ENCODE peak calls at places on chromosomes 5 and 9, in six cellular contexts. One of them, this sample, is unnamed. For H3K9me3, the result is how much of the 10 kb centered on the place peaks cover.

GRCh38 chr9:38441347-38442085 is 17.3 kb upstream of the IGFBPL1 start:
- DNase-seq in psoas muscle: no peak
- DNase-seq in SK-N-SH: no peak
- DNase-seq in H1: no peak
- DNase-seq in spleen: no peak
- DNase-seq in CD4-positive, alpha-beta T cell: no peak
- DNase-seq in this sample: no peak

GRCh38 chr5:168818586-168818985 is 239.4 kb upstream of the PANK3 start:
- DNase-seq in SK-N-SH: no peak
- DNase-seq in psoas muscle: no peak
- DNase-seq in spleen: no peak
- DNase-seq in CD4-positive, alpha-beta T cell: no peak
- DNase-seq in H1: no peak
- DNase-seq in this sample: no peak

GRCh38 chr5:10338996-10339903 is 14.2 kb upstream of the MARCHF6 start:
- DNase-seq in SK-N-SH: peak
- DNase-seq in psoas muscle: no peak
- DNase-seq in spleen: no peak
- DNase-seq in CD4-positive, alpha-beta T cell: no peak
- DNase-seq in H1: no peak
- DNase-seq in this sample: no peak

GRCh38 chr5:106121972-106122605 is 1548.6 kb downstream of the EFNA5 start:
- DNase-seq in psoas muscle: no peak
- DNase-seq in H1: no peak
- DNase-seq in spleen: no peak
- DNase-seq in SK-N-SH: peak
- DNase-seq in CD4-positive, alpha-beta T cell: no peak
- DNase-seq in this sample: peak

GRCh38 chr5:39699164-39699563 is 274.4 kb upstream of the DAB2 start:
- DNase-seq in SK-N-SH: no peak
- DNase-seq in spleen: no peak
- DNase-seq in psoas muscle: no peak
- DNase-seq in H1: no peak
- DNase-seq in CD4-positive, alpha-beta T cell: no peak
- DNase-seq in this sample: no peak

GRCh38 chr9:133527444-133527920 is 2.7 kb upstream of the MYMK start:
- DNase-seq in H1: no peak
- DNase-seq in psoas muscle: peak
- DNase-seq in SK-N-SH: peak
- DNase-seq in spleen: no peak
- DNase-seq in CD4-positive, alpha-beta T cell: no peak
- DNase-seq in this sample: no peak

GRCh38 chr5:151619812-151620462 is 28.8 kb upstream of the FAT2 start:
- DNase-seq in CD4-positive, alpha-beta T cell: no peak
- DNase-seq in SK-N-SH: no peak
- DNase-seq in spleen: no peak
- DNase-seq in psoas muscle: no peak
- DNase-seq in H1: peak
- DNase-seq in this sample: no peak

GRCh38 chr5:134131165-134131564 is 16.7 kb downstream of the TCF7 start:
- DNase-seq in SK-N-SH: no peak
- DNase-seq in spleen: peak
- DNase-seq in CD4-positive, alpha-beta T cell: no peak
- DNase-seq in H1: no peak
- DNase-seq in psoas muscle: peak
- DNase-seq in this sample: no peak

GRCh38 chr5:138274189-138274853 is at the start of gene GFRA3:
- DNase-seq in spleen: no peak
- DNase-seq in CD4-positive, alpha-beta T cell: no peak
- DNase-seq in SK-N-SH: peak
- DNase-seq in psoas muscle: no peak
- DNase-seq in H1: no peak
- DNase-seq in this sample: no peak

GRCh38 chr9:116238225-116238624 is 84.6 kb downstream of the PAPPA start:
- DNase-seq in psoas muscle: no peak
- DNase-seq in H1: no peak
- DNase-seq in CD4-positive, alpha-beta T cell: no peak
- DNase-seq in spleen: no peak
- DNase-seq in SK-N-SH: no peak
- DNase-seq in this sample: no peak

GRCh38 chr5:132877938-132878337 is 4.5 kb downstream of the LEAP2 start:
- DNase-seq in psoas muscle: peak
- DNase-seq in spleen: no peak
- DNase-seq in CD4-positive, alpha-beta T cell: no peak
- DNase-seq in H1: no peak
- DNase-seq in SK-N-SH: no peak
- DNase-seq in this sample: no peak

GRCh38 chr5:60586307-60586901 is 113.6 kb downstream of the DEPDC1B start:
- DNase-seq in spleen: no peak
- DNase-seq in SK-N-SH: peak
- DNase-seq in H1: no peak
- DNase-seq in CD4-positive, alpha-beta T cell: no peak
- DNase-seq in psoas muscle: no peak
- DNase-seq in this sample: no peak

DNA sequence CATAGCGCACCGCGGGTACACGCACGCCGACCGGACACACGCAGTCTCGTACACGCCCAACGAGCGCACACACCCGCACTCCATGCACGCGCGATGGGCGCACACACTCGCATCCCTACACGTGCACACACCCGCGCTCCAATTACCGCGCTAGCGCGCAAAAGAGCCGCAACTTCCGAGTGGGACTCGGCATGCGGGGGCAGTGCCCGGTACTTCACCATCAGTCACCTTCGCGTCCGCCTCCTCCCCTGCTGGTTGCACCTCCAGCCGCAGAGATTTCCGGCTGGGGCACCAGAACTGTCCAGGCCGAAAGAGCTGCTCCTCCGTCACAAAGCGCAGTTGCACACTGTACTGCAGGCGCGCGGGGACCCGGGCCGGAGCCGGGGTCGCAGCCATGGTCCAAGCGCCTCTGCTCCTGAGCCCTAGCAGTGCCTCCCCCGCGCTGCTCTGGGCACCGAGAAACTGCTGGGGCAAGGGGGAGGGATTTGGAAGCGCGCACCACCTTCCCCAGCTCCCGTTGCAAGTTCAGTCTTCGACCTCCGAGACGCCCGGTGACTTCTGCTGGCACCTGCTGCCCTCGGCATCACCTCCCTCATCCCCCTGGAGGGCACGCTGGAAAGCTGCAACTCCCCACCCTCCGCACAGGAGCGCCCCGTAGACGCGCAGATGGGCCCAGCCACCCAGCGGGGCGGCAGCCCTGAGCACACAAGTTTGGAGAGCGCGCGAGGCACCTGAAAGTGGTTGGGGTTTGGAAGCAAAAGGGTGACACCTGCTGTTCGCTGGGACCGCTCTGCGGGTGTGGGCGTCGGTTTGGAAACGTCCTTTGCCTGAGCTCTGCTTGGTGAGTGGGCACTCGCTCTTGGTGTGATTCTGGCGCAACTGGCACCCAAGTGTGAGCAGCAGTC is 337.4 kb upstream of the PUM3 start:
- DNase-seq in psoas muscle: peak
- DNase-seq in spleen: no peak
- DNase-seq in H1: peak
- DNase-seq in SK-N-SH: peak
- DNase-seq in CD4-positive, alpha-beta T cell: peak
- DNase-seq in this sample: peak
- TF ChIP-seq CTCF in psoas muscle: peak
- TF ChIP-seq CTCF in spleen: no peak
- TF ChIP-seq CTCF in H1: peak
- TF ChIP-seq CTCF in SK-N-SH: peak
- TF ChIP-seq CTCF in CD4-positive, alpha-beta T cell: no peak
- TF ChIP-seq CTCF in this sample: peak

GRCh38 chr9:81601639-81602623 is 87.4 kb downstream of the TLE1 start:
- DNase-seq in psoas muscle: no peak
- DNase-seq in spleen: no peak
- DNase-seq in H1: no peak
- DNase-seq in SK-N-SH: no peak
- DNase-seq in CD4-positive, alpha-beta T cell: no peak
- DNase-seq in this sample: no peak

GRCh38 chr9:81600631-81601030 is 88.7 kb downstream of the TLE1 start:
- DNase-seq in spleen: no peak
- DNase-seq in CD4-positive, alpha-beta T cell: no peak
- DNase-seq in psoas muscle: no peak
- DNase-seq in SK-N-SH: no peak
- DNase-seq in H1: no peak
- DNase-seq in this sample: no peak

GRCh38 chr9:81604306-81605153 is 84.8 kb downstream of the TLE1 start:
- DNase-seq in spleen: no peak
- DNase-seq in psoas muscle: no peak
- DNase-seq in H1: no peak
- DNase-seq in SK-N-SH: no peak
- DNase-seq in CD4-positive, alpha-beta T cell: no peak
- DNase-seq in this sample: no peak

GRCh38 chr9:81605154-81605670 is 84.1 kb downstream of the TLE1 start:
- DNase-seq in SK-N-SH: no peak
- DNase-seq in psoas muscle: no peak
- DNase-seq in CD4-positive, alpha-beta T cell: no peak
- DNase-seq in spleen: no peak
- DNase-seq in H1: no peak
- DNase-seq in this sample: no peak

DNA sequence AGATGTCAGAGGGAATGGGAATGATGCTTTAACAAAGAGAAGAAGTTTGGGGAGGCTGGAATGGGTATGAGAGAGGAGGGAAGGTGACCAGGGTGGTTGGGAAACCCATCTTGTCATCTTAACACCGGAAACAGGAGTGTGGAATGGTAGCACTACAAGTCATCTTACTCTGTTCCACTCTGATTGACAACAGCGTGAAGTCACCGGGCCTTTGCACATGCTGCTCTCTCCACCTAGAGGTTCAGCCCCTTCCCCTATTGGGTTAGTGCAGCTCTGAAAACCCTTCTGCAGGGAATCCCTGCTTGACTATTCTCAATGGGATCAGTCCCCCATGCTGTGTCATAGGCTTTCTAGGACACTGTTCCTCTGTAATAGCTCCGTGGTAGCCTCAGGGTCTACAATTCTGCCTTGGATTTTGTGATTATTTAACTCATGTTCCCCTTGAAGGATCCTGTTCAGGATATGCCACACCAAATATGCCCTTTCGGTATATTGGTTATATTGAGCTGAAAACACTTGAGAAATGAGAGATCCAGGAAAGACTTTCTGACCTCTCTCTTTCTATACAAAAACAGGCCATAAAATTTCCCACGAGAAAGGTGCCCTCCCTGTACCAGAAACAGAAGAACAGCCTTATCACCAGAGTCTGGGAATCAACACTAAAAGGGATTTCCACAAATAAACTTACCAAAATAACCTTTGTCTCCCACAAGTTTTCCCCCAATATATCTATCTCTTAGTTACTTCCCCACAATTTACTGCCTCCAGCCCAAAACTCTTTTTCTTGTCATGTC is 86.3 kb downstream of the TLE1 start:
- DNase-seq in SK-N-SH: no peak
- DNase-seq in H1: no peak
- DNase-seq in CD4-positive, alpha-beta T cell: no peak
- DNase-seq in psoas muscle: no peak
- DNase-seq in spleen: no peak
- DNase-seq in this sample: no peak
- H3K27ac ChIP-seq in SK-N-SH: no peak
- H3K27ac ChIP-seq in H1: no peak
- H3K27ac ChIP-seq in CD4-positive, alpha-beta T cell: no peak
- H3K27ac ChIP-seq in psoas muscle: no peak
- H3K27ac ChIP-seq in spleen: no peak
- H3K27ac ChIP-seq in this sample: no peak

GRCh38 chr9:90772381-90772780 is 29.2 kb upstream of the SYK start:
- DNase-seq in H1: no peak
- DNase-seq in spleen: no peak
- DNase-seq in psoas muscle: no peak
- DNase-seq in CD4-positive, alpha-beta T cell: no peak
- DNase-seq in SK-N-SH: no peak
- DNase-seq in this sample: no peak

GRCh38 chr9:90766736-90767135 is 34.9 kb upstream of the SYK start:
- DNase-seq in psoas muscle: no peak
- DNase-seq in spleen: no peak
- DNase-seq in CD4-positive, alpha-beta T cell: no peak
- DNase-seq in SK-N-SH: no peak
- DNase-seq in H1: no peak
- DNase-seq in this sample: no peak

GRCh38 chr9:90770339-90770738 is 31.3 kb upstream of the SYK start:
- DNase-seq in H1: no peak
- DNase-seq in SK-N-SH: no peak
- DNase-seq in CD4-positive, alpha-beta T cell: no peak
- DNase-seq in psoas muscle: no peak
- DNase-seq in spleen: no peak
- DNase-seq in this sample: no peak

GRCh38 chr9:90770927-90771326 is 30.7 kb upstream of the SYK start:
- DNase-seq in CD4-positive, alpha-beta T cell: no peak
- DNase-seq in SK-N-SH: no peak
- DNase-seq in H1: no peak
- DNase-seq in psoas muscle: no peak
- DNase-seq in spleen: no peak
- DNase-seq in this sample: no peak

DNA sequence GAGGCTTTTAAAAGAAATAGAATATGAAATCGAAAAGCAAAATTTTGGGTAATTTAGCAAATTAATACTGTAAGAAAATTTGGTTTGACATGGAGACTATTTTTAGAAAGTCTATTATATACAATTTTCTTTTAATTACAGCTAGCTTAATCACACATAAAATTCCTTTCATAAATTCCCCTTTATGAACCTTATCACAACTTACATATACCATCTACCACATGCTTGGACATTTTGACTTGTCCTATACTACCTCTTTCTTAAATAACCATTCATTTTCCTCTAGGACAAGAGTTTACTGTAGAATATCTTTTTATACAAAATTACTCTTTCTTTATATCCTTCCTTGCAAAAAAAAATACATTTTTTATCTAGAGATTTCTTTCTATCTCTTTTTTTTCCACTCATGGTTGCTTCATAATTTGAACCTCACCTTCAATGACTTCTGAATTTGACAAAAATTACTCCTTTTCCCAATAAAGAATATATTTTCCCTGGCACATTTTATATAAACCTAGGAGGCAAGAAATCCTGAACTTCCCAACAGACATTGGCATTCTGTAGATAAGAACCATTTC is 34.0 kb upstream of the SYK start:
- DNase-seq in CD4-positive, alpha-beta T cell: no peak
- DNase-seq in SK-N-SH: no peak
- DNase-seq in psoas muscle: no peak
- DNase-seq in spleen: no peak
- DNase-seq in H1: no peak
- DNase-seq in this sample: no peak
- H3K9me3 ChIP-seq in CD4-positive, alpha-beta T cell: under half
- H3K9me3 ChIP-seq in SK-N-SH: under half
- H3K9me3 ChIP-seq in psoas muscle: under half
- H3K9me3 ChIP-seq in spleen: under half
- H3K9me3 ChIP-seq in H1: under half
- H3K9me3 ChIP-seq in this sample: under half

GRCh38 chr5:14528926-14529325 is 52.7 kb upstream of the OTULINL start:
- DNase-seq in CD4-positive, alpha-beta T cell: no peak
- DNase-seq in psoas muscle: no peak
- DNase-seq in spleen: no peak
- DNase-seq in H1: no peak
- DNase-seq in SK-N-SH: no peak
- DNase-seq in this sample: no peak
- TF ChIP-seq CTCF in CD4-positive, alpha-beta T cell: no peak
- TF ChIP-seq CTCF in psoas muscle: no peak
- TF ChIP-seq CTCF in spleen: no peak
- TF ChIP-seq CTCF in H1: no peak
- TF ChIP-seq CTCF in SK-N-SH: no peak
- TF ChIP-seq CTCF in this sample: no peak

GRCh38 chr5:154312000-154312399 is 121.5 kb downstream of the GALNT10 start:
- DNase-seq in spleen: no peak
- DNase-seq in SK-N-SH: no peak
- DNase-seq in H1: no peak
- DNase-seq in psoas muscle: no peak
- DNase-seq in CD4-positive, alpha-beta T cell: no peak
- DNase-seq in this sample: no peak
- H3K27ac ChIP-seq in spleen: no peak
- H3K27ac ChIP-seq in SK-N-SH: peak
- H3K27ac ChIP-seq in H1: no peak
- H3K27ac ChIP-seq in psoas muscle: no peak
- H3K27ac ChIP-seq in CD4-positive, alpha-beta T cell: no peak
- H3K27ac ChIP-seq in this sample: no peak

GRCh38 chr5:140780512-140780911 is 5.4 kb upstream of the PCDHA1 start:
- DNase-seq in SK-N-SH: no peak
- DNase-seq in H1: no peak
- DNase-seq in CD4-positive, alpha-beta T cell: no peak
- DNase-seq in spleen: no peak
- DNase-seq in psoas muscle: no peak
- DNase-seq in this sample: no peak
- H3K9me3 ChIP-seq in SK-N-SH: under half
- H3K9me3 ChIP-seq in H1: under half
- H3K9me3 ChIP-seq in CD4-positive, alpha-beta T cell: half or more
- H3K9me3 ChIP-seq in spleen: half or more
- H3K9me3 ChIP-seq in psoas muscle: under half
- H3K9me3 ChIP-seq in this sample: under half

This sample was measured in pancreas.